ENCODE peak calls at places on chromosomes 12 and 14, in five cellular contexts. M is astrocyte, Z is mesenchymal stem cell, U is adipocyte, B is neuronal stem cell. N is an unnamed sample.
A peak's percentile ranks its signal among the peaks of the same experiment; 100 is the strongest.

GRCh38 chr12:94057262-94058151 is 90.9 kb upstream of the PLXNC1 start:
- DNase-seq in B (no peak), Z (no peak), M (peak; percentile 42), U (peak; percentile 68), N (no peak)

GRCh38 chr12:27289414-27289813 is 43.2 kb upstream of the BMAL2 start:
- DNase-seq in M (peak; percentile 22), Z (peak; percentile 60), B (no peak), U (peak; percentile 25), N (peak; percentile 51)

GRCh38 chr12:31440134-31440533 is 114.2 kb upstream of the SINHCAF start:
- DNase-seq in Z (no peak), B (no peak), M (no peak), U (no peak), N (no peak)

GRCh38 chr14:96497586-96497985 is 4.6 kb upstream of the PAPOLA start:
- DNase-seq in U (no peak), M (no peak), Z (no peak), B (no peak), N (no peak)

GRCh38 chr14:32453857-32454810 is 125.0 kb downstream of the AKAP6 start:
- DNase-seq in Z (peak; percentile 34), U (peak; percentile 19), M (no peak), B (no peak), N (peak; percentile 19)

GRCh38 chr14:75832621-75833297 is 149.0 kb downstream of the TGFB3 start:
- DNase-seq in B (no peak), U (peak; percentile 70), M (peak; percentile 91), Z (no peak), N (peak; percentile 92)

GRCh38 chr12:24795699-24796385 is 153.1 kb downstream of the BCAT1 start:
- DNase-seq in B (no peak), Z (peak; percentile 17), U (no peak), M (no peak), N (peak; percentile 13)

GRCh38 chr14:71319646-71320045 is 412.4 kb downstream of the PCNX1 start:
- DNase-seq in M (no peak), Z (no peak), B (no peak), U (no peak), N (peak; percentile 56)

GRCh38 chr14:77260631-77261030 is 10.4 kb downstream of the NGB start:
- DNase-seq in M (no peak), Z (no peak), B (no peak), U (no peak), N (peak; percentile 10)

GRCh38 chr14:101857226-101857625 is 95.7 kb downstream of the PPP2R5C start:
- DNase-seq in U (no peak), Z (no peak), M (no peak), B (no peak), N (no peak)

GRCh38 chr12:94458882-94459772 is 540 bp downstream of the CEP83 start:
- DNase-seq in B (peak; percentile 2), Z (peak; percentile 72), M (peak; percentile 37), U (peak; percentile 77), N (peak; percentile 55)

GRCh38 chr14:71324767-71325272 is 417.6 kb downstream of the PCNX1 start:
- DNase-seq in M (no peak), U (peak; percentile 34), Z (peak; percentile 34), B (no peak), N (peak; percentile 83)

GRCh38 chr12:89947437-89948265 is 239.0 kb upstream of the ATP2B1 start:
- DNase-seq in Z (peak; percentile 96), B (no peak), M (peak; percentile 88), U (peak; percentile 93), N (peak; percentile 93)
- H3K4me3 ChIP-seq in Z (peak overlapping the region; percentile 71), B (no peak overlapping the region), M (peak overlapping the region; percentile 35), U (peak overlapping the region; percentile 68), N (no peak overlapping the region)

DNA sequence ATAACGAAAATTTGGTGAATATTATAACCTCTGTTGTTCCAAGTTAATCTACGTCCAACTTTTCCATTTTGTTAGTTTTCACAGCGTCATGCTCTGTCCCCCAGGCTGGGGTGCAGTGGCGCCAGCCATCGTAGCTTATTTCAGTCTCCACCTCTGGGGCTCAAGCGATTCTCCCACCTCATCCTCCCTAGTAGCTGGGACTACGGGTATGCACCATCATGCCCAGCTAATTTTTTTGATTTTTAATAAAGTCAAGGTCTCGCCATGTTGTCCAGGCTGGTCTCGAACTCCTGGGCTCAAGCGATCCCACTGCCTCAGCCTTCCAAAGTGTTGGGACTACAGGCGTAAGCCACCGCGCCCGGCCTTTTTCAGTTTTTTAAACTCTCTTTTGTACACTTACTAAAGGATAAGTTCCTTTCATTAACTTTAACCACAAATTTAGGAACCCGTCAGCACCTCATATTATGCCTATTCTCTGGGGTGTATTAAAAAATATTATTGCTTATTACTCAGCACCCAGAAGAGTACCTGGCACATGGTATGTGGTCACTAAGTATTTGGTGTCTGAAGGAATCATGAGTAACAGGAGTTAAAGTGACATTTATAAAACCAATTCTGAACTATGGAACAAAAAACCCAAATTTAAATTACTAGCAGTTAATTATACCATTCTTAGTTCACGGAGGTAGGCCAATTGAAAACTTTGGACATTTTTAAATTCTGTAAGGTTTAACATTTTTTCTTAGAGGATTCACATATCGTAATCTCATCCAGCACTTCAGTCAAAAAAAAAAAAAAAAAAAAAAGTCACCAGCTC is 925 bp upstream of the MIPOL1 start:
- DNase-seq in U (no peak), Z (no peak), M (no peak), B (no peak), N (no peak)
- H3K4me3 ChIP-seq in U (peak overlapping the region; percentile 88), Z (peak overlapping the region; percentile 94), M (peak overlapping the region; percentile 67), B (no peak overlapping the region), N (peak overlapping the region; percentile 86)

GRCh38 chr12:386651-387050 is 2.5 kb downstream of the KDM5A start:
- DNase-seq in Z (peak; percentile 74), M (peak; percentile 63), U (peak; percentile 43), B (no peak), N (peak; percentile 61)
- H3K4me3 ChIP-seq in Z (peak overlapping the region; percentile 99), M (peak overlapping the region; percentile 87), U (peak overlapping the region; percentile 97), B (no peak overlapping the region), N (peak overlapping the region; percentile 88)

GRCh38 chr14:23300687-23301223 is 1.9 kb downstream of the PPP1R3E start:
- DNase-seq in Z (no peak), U (peak; percentile 60), M (no peak), B (no peak), N (no peak)
- H3K4me3 ChIP-seq in Z (peak overlapping the region; percentile 100), U (peak overlapping the region; percentile 97), M (peak overlapping the region; percentile 74), B (peak overlapping the region; percentile 82), N (peak overlapping the region; percentile 64)

N was measured in choroid plexus epithelial cell.